ENCODE peak calls at places on chromosomes 2 and 18, in five cellular contexts. G is aorta, F is lower lobe of right lung, N is heart left ventricle, B is tibial artery. U is an unnamed sample.

GRCh38 chr2:72031346-72032115 is 116.1 kb downstream of the CYP26B1 start:
- DNase-seq in G (no peak), N (no peak), F (no peak), B (no peak), U (no peak)

GRCh38 chr2:169077674-169078240 is 8.4 kb downstream of the DHRS9 start:
- DNase-seq in G (no peak), F (no peak), B (no peak), N (no peak), U (no peak)

GRCh38 chr2:98761267-98761781 is 30.4 kb upstream of the MGAT4A start:
- DNase-seq in B (no peak), F (no peak), N (no peak), G (no peak), U (no peak)

GRCh38 chr18:13318644-13319501 is 100.3 kb downstream of the LDLRAD4 start:
- DNase-seq in B (no peak), F (no peak), N (no peak), G (no peak), U (no peak)

GRCh38 chr2:104793971-104794370 is 59.9 kb upstream of the POU3F3 start:
- DNase-seq in B (no peak), N (no peak), F (no peak), G (no peak), U (no peak)

GRCh38 chr2:179264238-179265081 is at the start of gene SESTD1:
- DNase-seq in F (peak; percentile 87), G (peak; percentile 88), B (peak; percentile 60), N (peak; percentile 86), U (peak; percentile 70)

GRCh38 chr2:133975676-133976428 is 278.0 kb upstream of the MGAT5 start:
- DNase-seq in G (no peak), B (no peak), N (no peak), F (no peak), U (no peak)

GRCh38 chr2:132037527-132038178 is 124.1 kb downstream of the ANKRD30BL start:
- DNase-seq in F (peak; percentile 38), G (peak; percentile 36), B (no peak), N (peak; percentile 57), U (peak; percentile 25)

GRCh38 chr2:190802810-190803209 is 77.8 kb upstream of the GLS start:
- DNase-seq in B (no peak), G (no peak), N (no peak), F (no peak), U (no peak)

GRCh38 chr2:206993964-206994363 is 54.6 kb downstream of the CPO start:
- DNase-seq in G (no peak), N (no peak), F (peak; percentile 61), B (no peak), U (no peak)

GRCh38 chr2:170930132-170931109 is 1.4 kb downstream of the GORASP2 start:
- DNase-seq in F (no peak), G (no peak), B (no peak), N (no peak), U (no peak)

GRCh38 chr2:229445013-229445412 is 173.9 kb upstream of the PID1 start:
- DNase-seq in G (peak; percentile 78), B (peak; percentile 89), N (peak; percentile 67), F (no peak), U (peak; percentile 62)

GRCh38 chr2:190511104-190511503 is 23.4 kb downstream of the NEMP2 start:
- DNase-seq in G (no peak), N (no peak), B (no peak), F (no peak), U (no peak)

GRCh38 chr2:168889635-168890005 is 610 bp downstream of the SPC25 start:
- DNase-seq in G (no peak), B (no peak), F (no peak), N (no peak), U (no peak)

GRCh38 chr18:24189007-24189528 is 50.2 kb downstream of the CABYR start:
- DNase-seq in B (no peak), G (no peak), N (no peak), F (no peak), U (no peak)

GRCh38 chr18:74139888-74140287 is 7.7 kb downstream of the FBXO15 start:
- DNase-seq in F (no peak), B (no peak), N (no peak), G (no peak), U (no peak)

GRCh38 chr2:30361751-30362394 is 85.2 kb upstream of the LCLAT1 start:
- DNase-seq in N (no peak), F (no peak), G (no peak), B (no peak), U (no peak)

GRCh38 chr2:201798252-201798918 is 8.0 kb upstream of the CDK15 start:
- DNase-seq in G (no peak), N (no peak), B (no peak), F (no peak), U (no peak)

GRCh38 chr2:211241891-211242290 is 685.5 kb downstream of the CPS1 start:
- DNase-seq in F (no peak), G (no peak), B (no peak), N (no peak), U (no peak)

GRCh38 chr2:127508621-127509034 is 17.7 kb downstream of the IWS1 start:
- DNase-seq in B (peak; percentile 81), N (peak; percentile 72), F (no peak), G (peak; percentile 90), U (peak; percentile 47)

GRCh38 chr2:103004426-103004942 is 242.7 kb downstream of the TMEM182 start:
- DNase-seq in G (no peak), B (no peak), N (no peak), F (no peak), U (no peak)

GRCh38 chr2:8458461-8459459 is 223.1 kb upstream of the ID2 start:
- DNase-seq in N (no peak), F (no peak), G (no peak), B (no peak), U (no peak)
- H3K27ac ChIP-seq in N (no peak overlapping the region), F (no peak overlapping the region), G (no peak overlapping the region), B (no peak overlapping the region), U (no peak overlapping the region)

GRCh38 chr2:38601463-38602135 is 1.1 kb downstream of the HNRNPLL start:
- DNase-seq in N (no peak), G (no peak), B (no peak), F (no peak), U (no peak)

GRCh38 chr2:38598991-38599295 is 3.8 kb downstream of the HNRNPLL start:
- DNase-seq in N (no peak), B (no peak), F (no peak), G (no peak), U (no peak)

GRCh38 chr2:38599706-38600105 is 3.0 kb downstream of the HNRNPLL start:
- DNase-seq in G (no peak), N (no peak), B (no peak), F (no peak), U (no peak)

GRCh38 chr2:38601061-38601460 is 1.7 kb downstream of the HNRNPLL start:
- DNase-seq in B (no peak), G (no peak), F (no peak), N (no peak), U (no peak)

DNA sequence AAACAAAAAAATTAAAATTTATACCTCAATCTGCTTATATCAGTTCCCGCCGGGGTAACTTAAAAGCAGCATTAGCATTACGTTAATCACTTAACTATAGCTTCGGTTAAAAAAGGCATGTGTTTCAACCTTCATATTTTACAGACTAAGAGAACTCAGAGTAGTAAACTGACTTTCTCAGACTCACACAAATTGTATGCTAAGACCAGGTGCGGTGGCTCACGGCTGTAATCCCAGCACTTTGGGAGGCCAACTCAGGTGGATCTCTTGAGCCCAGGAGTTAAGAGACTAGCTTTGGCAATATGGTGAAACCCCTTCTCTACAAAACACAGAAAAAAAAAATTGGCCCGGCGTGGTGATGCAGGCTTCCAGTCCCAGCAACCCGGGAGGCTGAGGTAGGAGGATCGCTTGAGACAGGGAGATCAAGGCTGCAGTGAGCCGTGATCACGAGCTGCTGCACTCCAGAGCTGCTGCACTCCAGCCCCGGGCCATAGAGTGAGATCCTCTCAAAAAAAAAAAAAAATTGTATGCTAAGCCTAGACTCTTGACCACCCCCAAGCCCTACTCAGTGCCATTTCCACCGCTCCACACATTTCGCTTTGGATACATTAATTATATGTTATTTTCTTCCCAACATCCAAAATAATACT is 2.4 kb downstream of the HNRNPLL start:
- DNase-seq in F (no peak), G (no peak), B (no peak), N (no peak), U (no peak)
- H3K27ac ChIP-seq in F (peak overlapping the region; percentile 95), G (no peak overlapping the region), B (peak overlapping the region; percentile 97), N (no peak overlapping the region), U (no peak overlapping the region)

GRCh38 chr2:217757108-217757463 is 245.7 kb downstream of the TNS1 start:
- DNase-seq in B (no peak), G (no peak), F (no peak), N (no peak), U (no peak)

GRCh38 chr2:217759991-217760390 is 242.8 kb downstream of the TNS1 start:
- DNase-seq in N (no peak), G (no peak), B (no peak), F (no peak), U (no peak)

GRCh38 chr2:217755027-217755756 is 247.6 kb downstream of the TNS1 start:
- DNase-seq in G (no peak), N (no peak), F (no peak), B (no peak), U (no peak)

GRCh38 chr2:217753460-217754200 is 249.2 kb downstream of the TNS1 start:
- DNase-seq in G (no peak), N (no peak), B (no peak), F (no peak), U (no peak)

DNA sequence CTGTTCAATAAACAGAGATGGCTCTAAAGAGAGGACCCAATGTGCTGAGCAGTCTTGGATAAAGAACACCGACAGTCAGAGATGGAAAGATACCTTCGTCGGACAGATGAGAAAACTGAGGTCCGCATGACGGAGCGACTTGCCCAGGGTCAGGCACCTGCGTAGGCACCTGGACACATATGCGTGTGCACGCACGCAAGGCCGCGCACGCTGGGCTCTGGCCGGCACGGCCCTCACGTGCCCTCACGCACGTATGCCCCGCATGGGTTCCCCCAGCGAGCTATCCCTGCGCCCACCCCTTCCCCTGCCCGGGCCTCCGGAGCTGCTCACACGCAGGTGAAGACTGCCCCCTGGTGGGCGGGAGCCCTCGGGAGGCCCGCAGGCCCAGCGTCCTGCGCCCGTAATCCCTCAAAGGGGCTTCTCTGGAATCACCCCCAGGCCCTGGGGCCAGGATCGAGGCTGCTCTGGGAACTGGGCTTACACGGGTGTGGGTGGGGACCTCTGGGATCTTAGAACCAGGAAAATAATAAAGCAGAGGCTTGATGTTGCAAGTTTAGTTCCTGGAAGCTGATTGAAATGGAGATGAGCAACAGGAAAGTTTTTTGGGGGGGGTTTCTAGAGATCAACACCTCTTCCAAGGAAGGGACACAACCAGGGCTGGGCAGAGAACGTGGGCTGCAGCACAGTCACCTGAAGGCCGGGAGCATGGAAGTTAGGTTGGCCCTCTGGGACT is 246.3 kb downstream of the TNS1 start:
- DNase-seq in B (peak; percentile 53), G (peak; percentile 84), F (peak; percentile 76), N (peak; percentile 84), U (no peak)
- H3K27ac ChIP-seq in B (peak overlapping the region; percentile 61), G (peak overlapping the region; percentile 24), F (no peak overlapping the region), N (no peak overlapping the region), U (no peak overlapping the region)

GRCh38 chr2:174005801-174006419 is 40.7 kb upstream of the SP3 start:
- DNase-seq in F (no peak), N (no peak), G (no peak), B (no peak), U (no peak)
- H3K27ac ChIP-seq in F (no peak overlapping the region), N (no peak overlapping the region), G (peak overlapping the region; percentile 82), B (peak overlapping the region; percentile 75), U (no peak overlapping the region)